ENCODE peak calls at places on chromosomes 12 and 14, in nine cellular contexts. J is CD4-positive, alpha-beta memory T cell; Z is esophagus squamous epithelium; S is ovary; V is neural progenitor cell; E is cardiac muscle cell; F is left lung; P is upper lobe of right lung; B is right atrium auricular region. C is an unnamed sample.

GRCh38 chr12:108641446-108642268 is 8.0 kb upstream of the SELPLG start:
- DNase-seq in S (no peak), V (no peak), E (no peak), P (no peak), Z (no peak), B (no peak), F (no peak), J (no peak), C (no peak)

GRCh38 chr12:39435531-39435930 is 7.4 kb downstream of the KIF21A start:
- DNase-seq in P (no peak), S (no peak), F (no peak), V (no peak), E (no peak), B (no peak), Z (no peak), J (no peak), C (no peak)

GRCh38 chr12:100962086-100962712 is 167.6 kb downstream of the ANO4 start:
- DNase-seq in J (no peak), F (no peak), S (peak; percentile 22), Z (no peak), V (no peak), P (no peak), B (no peak), E (no peak), C (no peak)

GRCh38 chr14:101499513-101499912 is 61.8 kb upstream of the DIO3 start:
- DNase-seq in S (no peak), B (peak; percentile 36), F (peak; percentile 11), J (no peak), P (no peak), V (no peak), Z (no peak), E (no peak), C (no peak)

GRCh38 chr12:64744422-64745258 is 14.6 kb downstream of the GNS start:
- DNase-seq in P (no peak), J (no peak), E (peak; percentile 42), B (no peak), S (no peak), V (no peak), F (no peak), Z (no peak), C (no peak)

GRCh38 chr12:52119398-52120254 is 40.1 kb downstream of the SMIM41 start:
- DNase-seq in F (no peak), J (peak; percentile 46), V (peak; percentile 93), Z (no peak), S (no peak), P (no peak), E (peak; percentile 29), B (no peak), C (no peak)

GRCh38 chr12:12899530-12900380 is 8.4 kb downstream of the GPRC5A start:
- DNase-seq in S (peak; percentile 47), J (no peak), E (peak; percentile 95), Z (no peak), V (no peak), B (peak; percentile 81), F (no peak), P (no peak), C (peak; percentile 55)

GRCh38 chr12:27331299-27331926 is 1.2 kb upstream of the BMAL2 start:
- DNase-seq in S (no peak), P (no peak), E (peak; percentile 89), B (no peak), J (no peak), V (no peak), F (no peak), Z (no peak), C (no peak)

GRCh38 chr12:84348582-84348981 is 564.0 kb downstream of the SLC6A15 start:
- DNase-seq in J (no peak), P (no peak), V (no peak), S (no peak), E (no peak), Z (no peak), F (no peak), B (no peak), C (no peak)

GRCh38 chr12:51359851-51360250 is 13.4 kb upstream of the CELA1 start:
- DNase-seq in S (no peak), P (no peak), J (no peak), B (no peak), V (no peak), F (no peak), E (no peak), Z (no peak), C (no peak)

GRCh38 chr12:117063162-117063911 is 35.9 kb downstream of the TESC start:
- DNase-seq in P (no peak), J (no peak), V (no peak), S (no peak), Z (no peak), E (no peak), B (no peak), F (peak; percentile 58), C (no peak)

DNA sequence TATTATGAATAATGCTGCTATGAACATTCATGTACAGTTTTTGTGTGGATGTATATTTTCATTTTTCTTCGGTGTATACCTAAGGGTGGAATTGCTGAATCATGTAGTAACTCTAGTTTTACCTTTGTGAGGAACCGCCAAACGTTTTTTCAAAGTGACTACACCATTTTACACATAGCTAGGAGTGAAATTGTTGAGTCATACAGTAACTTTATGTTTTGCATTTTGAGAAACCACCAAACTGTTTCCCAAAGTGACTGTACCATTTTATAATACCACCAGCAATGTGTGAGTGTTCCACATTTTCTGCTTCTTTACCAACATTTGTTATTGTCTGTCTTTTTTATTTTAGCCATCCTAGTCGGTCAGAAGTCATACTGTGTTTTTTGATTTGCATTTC is 3.1 kb upstream of the TPH2 start:
- DNase-seq in F (no peak), S (no peak), P (no peak), J (no peak), B (no peak), E (no peak), V (no peak), Z (no peak), C (no peak)
- H3K27ac ChIP-seq in F (no peak overlapping the region), S (no peak overlapping the region), P (no peak overlapping the region), J (no peak overlapping the region), B (no peak overlapping the region), E (no peak overlapping the region), V (no peak overlapping the region), Z (no peak overlapping the region), C (no peak overlapping the region)

GRCh38 chr12:34397591-34398365 is 375.5 kb downstream of the ALG10 start:
- DNase-seq in J (no peak), V (no peak), F (peak; percentile 20), E (no peak), S (peak; percentile 1), B (peak; percentile 28), P (peak; percentile 55), Z (no peak), C (peak; percentile 43)

GRCh38 chr12:34395056-34396005 is 373.0 kb downstream of the ALG10 start:
- DNase-seq in S (peak; percentile 5), V (no peak), E (no peak), P (peak; percentile 32), F (peak; percentile 7), J (peak; percentile 14), Z (no peak), B (peak; percentile 13), C (peak; percentile 38)

GRCh38 chr12:34396006-34396860 is 373.9 kb downstream of the ALG10 start:
- DNase-seq in V (no peak), Z (no peak), P (peak; percentile 55), B (peak; percentile 46), F (peak; percentile 19), S (peak; percentile 3), E (no peak), J (no peak), C (peak; percentile 67)

GRCh38 chr12:34398366-34398705 is 376.0 kb downstream of the ALG10 start:
- DNase-seq in V (no peak), F (peak; percentile 28), S (peak; percentile 2), P (peak; percentile 53), Z (no peak), E (no peak), B (peak; percentile 46), J (no peak), C (peak; percentile 63)

GRCh38 chr12:34396861-34397590 is 374.7 kb downstream of the ALG10 start:
- DNase-seq in P (peak; percentile 54), Z (no peak), E (no peak), F (peak; percentile 15), S (peak; percentile 2), B (peak; percentile 21), J (no peak), V (no peak), C (peak; percentile 26)
- H3K9me3 ChIP-seq in P (peaks cover under 1% of the 10 kb centered on the region), Z (peaks cover 88% of the 10 kb centered on the region), E (no peaks in the 10 kb centered on the region), F (peaks cover 100% of the 10 kb centered on the region), S (no peaks in the 10 kb centered on the region), B (peaks cover 4% of the 10 kb centered on the region), J (peaks cover 2% of the 10 kb centered on the region), V (no peaks in the 10 kb centered on the region), C (peaks cover 3% of the 10 kb centered on the region)

GRCh38 chr12:87300-87699 is 20.7 kb downstream of the IQSEC3 start:
- DNase-seq in Z (no peak), P (no peak), E (peak; percentile 50), J (no peak), S (no peak), V (no peak), B (no peak), F (no peak), C (no peak)

GRCh38 chr12:85191-85666 is 18.7 kb downstream of the IQSEC3 start:
- DNase-seq in B (no peak), S (no peak), F (no peak), Z (no peak), J (no peak), E (no peak), V (no peak), P (no peak), C (no peak)

GRCh38 chr12:89653-90052 is 23.1 kb downstream of the IQSEC3 start:
- DNase-seq in E (no peak), P (no peak), S (no peak), F (no peak), Z (no peak), V (no peak), J (no peak), B (no peak), C (no peak)

GRCh38 chr12:91226-91625 is 24.7 kb downstream of the IQSEC3 start:
- DNase-seq in Z (no peak), J (no peak), S (no peak), B (no peak), V (no peak), F (no peak), E (no peak), P (no peak), C (no peak)

DNA sequence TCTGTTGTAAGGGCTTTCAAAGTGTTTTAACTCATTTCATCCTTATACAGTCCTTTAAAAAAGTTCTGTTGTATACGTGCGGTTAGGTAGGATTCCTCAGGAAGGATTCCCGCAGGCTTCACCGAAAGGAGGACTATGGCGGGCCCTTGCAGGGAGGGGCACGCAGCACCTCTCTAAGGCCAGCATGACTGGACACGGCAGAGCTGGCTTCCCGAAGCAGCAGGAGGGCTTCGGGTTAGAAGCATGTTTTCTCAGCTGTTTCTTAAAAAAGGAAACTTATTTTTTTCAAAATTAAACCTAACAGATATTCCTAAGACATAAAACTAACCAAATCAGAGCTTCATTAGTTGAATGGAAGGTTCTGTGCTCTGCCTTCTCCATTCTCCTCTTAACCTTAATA is 21.3 kb downstream of the IQSEC3 start:
- DNase-seq in F (no peak), P (no peak), B (no peak), J (no peak), Z (no peak), S (no peak), V (no peak), E (no peak), C (no peak)
- H3K27ac ChIP-seq in F (no peak overlapping the region), P (no peak overlapping the region), B (no peak overlapping the region), J (no peak overlapping the region), Z (no peak overlapping the region), S (no peak overlapping the region), V (no peak overlapping the region), E (no peak overlapping the region), C (no peak overlapping the region)

DNA sequence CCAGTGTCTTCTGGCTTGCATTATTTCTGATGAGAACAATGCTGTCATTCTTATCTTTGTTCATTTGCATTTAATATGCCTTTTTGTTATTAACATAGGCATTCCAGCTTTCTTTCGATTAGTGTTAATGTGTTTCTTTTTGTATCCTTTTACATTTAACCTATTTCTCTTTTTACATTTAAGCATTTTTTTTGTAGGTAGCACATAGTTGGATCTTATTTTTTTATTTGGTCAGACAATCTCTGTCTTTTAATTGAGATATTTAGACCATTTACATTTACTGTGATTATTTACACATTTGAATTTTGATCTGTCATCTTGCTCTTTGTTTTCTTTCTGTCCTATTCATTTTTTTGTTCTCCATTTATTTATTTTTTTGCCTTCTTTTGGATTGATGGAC is 14.5 kb upstream of the KIF26A start:
- DNase-seq in F (no peak), P (no peak), J (no peak), E (no peak), S (no peak), V (no peak), B (no peak), Z (no peak), C (no peak)
- H3K9me3 ChIP-seq in F (peaks cover 20% of the 10 kb centered on the region), P (peaks cover 8% of the 10 kb centered on the region), J (no peaks in the 10 kb centered on the region), E (no peaks in the 10 kb centered on the region), S (no peaks in the 10 kb centered on the region), V (no peaks in the 10 kb centered on the region), B (peaks cover 25% of the 10 kb centered on the region), Z (peaks cover 12% of the 10 kb centered on the region), C (no peaks in the 10 kb centered on the region)

C was measured in aorta.